ENCODE peak calls at places on chromosomes 2 and 18, in nine cellular contexts. S is ovary, I is A549, X is Peyer's patch, V is IMR-90, P is heart left ventricle, U is prostate gland, Y is H1, K is breast epithelium. C is an unnamed sample.

GRCh38 chr18:58247363-58247834 is 203.4 kb downstream of the NEDD4L start:
- DNase-seq in U (no peak), V (peak; percentile 11), I (no peak), K (no peak), P (peak; percentile 39), S (peak; percentile 25), X (no peak), Y (peak; percentile 63), C (no peak)

GRCh38 chr2:54709341-54709809 is 14.1 kb upstream of the EML6 start:
- DNase-seq in S (no peak), Y (no peak), K (no peak), P (peak; percentile 44), X (no peak), V (no peak), U (peak; percentile 52), I (no peak), C (no peak)

GRCh38 chr2:122545821-122546220 is 790.4 kb downstream of the TSN start:
- DNase-seq in S (no peak), X (no peak), Y (no peak), I (no peak), P (no peak), K (no peak), U (peak; percentile 8), V (no peak), C (no peak)

GRCh38 chr2:166074011-166074410 is 53.8 kb downstream of the SCN1A start:
- DNase-seq in S (no peak), Y (no peak), X (no peak), U (no peak), I (no peak), P (no peak), V (no peak), K (no peak), C (no peak)

GRCh38 chr2:18940184-18940583 is 350.8 kb upstream of the NT5C1B start:
- DNase-seq in Y (no peak), U (no peak), P (no peak), X (no peak), I (no peak), S (no peak), K (no peak), V (no peak), C (no peak)

GRCh38 chr18:8946046-8946838 is 156.3 kb upstream of the NDUFV2 start:
- DNase-seq in K (no peak), V (peak; percentile 98), X (no peak), Y (no peak), I (no peak), U (no peak), P (no peak), S (no peak), C (no peak)

GRCh38 chr18:11177382-11177781 is 28.0 kb upstream of the PIEZO2 start:
- DNase-seq in U (no peak), X (no peak), I (no peak), P (no peak), S (no peak), K (no peak), Y (no peak), V (no peak), C (no peak)

GRCh38 chr2:31812051-31812798 is 198.6 kb downstream of the MEMO1 start:
- DNase-seq in U (peak; percentile 27), Y (no peak), V (peak; percentile 17), S (no peak), I (peak; percentile 47), X (peak; percentile 35), K (no peak), P (no peak), C (no peak)

GRCh38 chr18:354003-354402 is 86.2 kb upstream of the THOC1 start:
- DNase-seq in K (no peak), I (no peak), P (no peak), V (no peak), Y (no peak), S (no peak), U (no peak), X (no peak), C (no peak)

GRCh38 chr2:106316937-106317336 is 122.8 kb upstream of the UXS1 start:
- DNase-seq in U (no peak), V (no peak), K (no peak), S (no peak), I (no peak), Y (no peak), X (no peak), P (no peak), C (no peak)

GRCh38 chr2:51710222-51710621 is 678.3 kb upstream of the NRXN1 start:
- DNase-seq in P (no peak), S (no peak), Y (peak; percentile 63), X (no peak), I (no peak), K (no peak), U (no peak), V (no peak), C (peak; percentile 32)

GRCh38 chr18:78457011-78457410 is 522.6 kb upstream of the SALL3 start:
- DNase-seq in V (no peak), P (no peak), K (no peak), Y (no peak), X (no peak), U (no peak), S (no peak), I (no peak), C (no peak)
- H3K4me3 ChIP-seq in V (no peak overlapping the region), P (no peak overlapping the region), K (no peak overlapping the region), Y (no peak overlapping the region), X (no peak overlapping the region), U (no peak overlapping the region), S (no peak overlapping the region), I (no peak overlapping the region), C (no peak overlapping the region)

DNA sequence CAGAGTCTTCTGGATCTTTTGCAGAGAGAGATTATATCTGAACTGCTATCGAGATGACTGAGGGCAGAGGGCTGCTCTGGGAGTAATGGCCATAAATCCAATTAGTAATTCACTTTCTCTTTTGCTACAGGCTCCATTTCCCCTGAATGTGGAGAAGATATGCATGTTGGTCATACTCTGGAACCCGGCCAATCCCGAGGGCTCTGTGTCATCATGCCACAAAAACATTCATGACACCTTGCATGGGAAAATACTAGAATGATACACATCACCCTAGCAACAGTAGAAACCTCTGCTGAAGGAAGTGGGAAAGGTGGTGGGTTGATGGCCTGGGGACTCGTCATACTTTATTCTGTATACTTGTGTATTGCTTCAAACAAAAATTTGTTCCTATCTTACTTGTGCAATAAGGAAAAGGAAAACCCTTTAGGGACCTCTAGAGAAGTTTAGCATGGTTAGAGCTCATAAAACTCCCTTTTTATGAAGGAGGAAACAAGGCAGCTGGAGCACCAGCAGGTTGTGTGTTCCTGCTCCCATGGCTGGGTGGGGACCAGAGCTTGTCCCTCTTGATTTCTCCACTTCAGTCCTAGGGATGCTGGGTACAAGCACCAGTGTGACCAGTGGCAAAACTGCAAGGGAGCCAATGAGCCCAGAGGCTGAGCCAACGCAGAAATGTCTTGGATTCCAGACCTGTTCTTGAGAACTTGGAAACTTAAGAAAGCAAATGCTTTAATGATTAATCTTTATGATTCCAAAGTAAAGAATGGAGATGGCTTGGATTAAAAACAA is 25.9 kb downstream of the CTAGE1 start:
- DNase-seq in U (no peak), I (no peak), Y (no peak), V (peak; percentile 96), K (peak; percentile 25), S (peak; percentile 24), P (no peak), X (no peak), C (no peak)
- H3K27ac ChIP-seq in U (no peak overlapping the region), I (no peak overlapping the region), Y (no peak overlapping the region), V (no peak overlapping the region), K (no peak overlapping the region), S (no peak overlapping the region), P (no peak overlapping the region), X (no peak overlapping the region), C (no peak overlapping the region)

GRCh38 chr2:239278361-239278760 is 122.5 kb downstream of the HDAC4 start:
- DNase-seq in I (no peak), S (no peak), U (no peak), Y (no peak), P (peak; percentile 10), K (no peak), V (no peak), X (no peak), C (peak; percentile 9)

GRCh38 chr2:239276813-239277193 is 124.0 kb downstream of the HDAC4 start:
- DNase-seq in K (peak; percentile 4), Y (no peak), S (no peak), U (no peak), X (no peak), V (no peak), I (no peak), P (no peak), C (no peak)

GRCh38 chr2:239277401-239278085 is 123.3 kb downstream of the HDAC4 start:
- DNase-seq in P (peak; percentile 23), Y (no peak), S (peak; percentile 23), V (no peak), X (no peak), U (no peak), I (no peak), K (peak; percentile 11), C (peak; percentile 13)

GRCh38 chr2:239279508-239280295 is 121.1 kb downstream of the HDAC4 start:
- DNase-seq in P (peak; percentile 24), K (no peak), V (no peak), I (no peak), S (peak; percentile 14), U (no peak), X (no peak), Y (no peak), C (peak; percentile 11)

GRCh38 chr2:239278941-239279365 is 121.9 kb downstream of the HDAC4 start:
- DNase-seq in V (no peak), P (no peak), X (no peak), S (peak; percentile 15), I (no peak), U (no peak), K (no peak), Y (no peak), C (peak; percentile 11)
- TF ChIP-seq POLR2A in V (no peak), P (no peak), X (no peak), S (no peak), I (no peak), U (no peak), K (no peak), Y (no peak), C (no peak)

GRCh38 chr2:224032283-224032682 is 6.8 kb downstream of the SERPINE2 start:
- DNase-seq in S (no peak), V (no peak), Y (no peak), K (no peak), X (no peak), I (no peak), U (no peak), P (no peak), C (no peak)

GRCh38 chr2:224036731-224037376 is 2.2 kb downstream of the SERPINE2 start:
- DNase-seq in S (no peak), P (no peak), X (no peak), U (no peak), V (no peak), I (no peak), Y (no peak), K (no peak), C (no peak)

GRCh38 chr2:224031358-224031970 is 7.6 kb downstream of the SERPINE2 start:
- DNase-seq in X (no peak), I (no peak), P (no peak), S (no peak), K (no peak), V (no peak), Y (no peak), U (no peak), C (peak; percentile 84)

GRCh38 chr2:224033601-224034000 is 5.5 kb downstream of the SERPINE2 start:
- DNase-seq in X (no peak), P (no peak), Y (no peak), K (no peak), U (no peak), I (no peak), V (no peak), S (no peak), C (no peak)

DNA sequence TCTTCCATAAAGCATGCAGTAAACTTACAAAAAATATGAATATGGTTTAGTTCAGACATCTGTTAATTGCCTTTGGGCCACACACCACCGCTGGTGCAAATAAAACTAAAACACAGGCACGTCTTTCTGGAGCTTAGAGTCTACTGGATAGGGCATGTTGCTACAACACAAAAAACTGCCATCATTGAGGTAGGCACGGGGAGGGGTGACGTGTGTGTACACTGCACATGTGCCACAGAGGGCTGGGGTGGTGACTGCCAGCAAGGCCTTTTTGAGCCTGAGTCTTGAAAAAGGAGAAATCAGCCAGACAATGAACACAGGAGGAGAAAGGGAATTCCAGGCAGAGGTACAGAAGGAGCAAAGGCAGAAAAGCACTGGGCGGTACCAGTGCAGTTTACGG is 5.1 kb downstream of the SERPINE2 start:
- DNase-seq in P (no peak), X (no peak), U (no peak), Y (no peak), I (no peak), S (no peak), K (no peak), V (no peak), C (no peak)
- H3K4me3 ChIP-seq in P (no peak overlapping the region), X (no peak overlapping the region), U (no peak overlapping the region), Y (no peak overlapping the region), I (no peak overlapping the region), S (no peak overlapping the region), K (no peak overlapping the region), V (no peak overlapping the region), C (no peak overlapping the region)